ENCODE peak calls at places on chromosomes 6 and 20, in four cellular contexts. Z is stimulated activated naive B cell treated with anti-CD40 and anti-IgM and Interleukin-4, amounts not matched to agents 10 μg/mL and 1 μg/mL and 100 μg/mL, for 72 hours; S is uterus; M is HTR-8/SVneo. Q is an unnamed sample.

GRCh38 chr20:37729452-37729851 is 35.6 kb downstream of the CTNNBL1 start:
- DNase-seq in M (no peak), Z (no peak), S (no peak), Q (no peak)

GRCh38 chr6:34610819-34611477 is 54.8 kb upstream of the SPDEF start:
- DNase-seq in S (no peak), Z (no peak), M (peak), Q (no peak)

GRCh38 chr20:36585410-36586125 is 12.2 kb downstream of the TGIF2 start:
- DNase-seq in Z (no peak), M (no peak), S (no peak), Q (no peak)

GRCh38 chr6:133132092-133132491 is 109.1 kb upstream of the EYA4 start:
- DNase-seq in Z (no peak), M (no peak), S (no peak), Q (no peak)

GRCh38 chr20:51014797-51015722 is 7.8 kb downstream of the KCNG1 start:
- DNase-seq in Z (no peak), M (peak), S (peak), Q (no peak)

GRCh38 chr6:9766240-9766915 is 648.5 kb downstream of the TFAP2A start:
- DNase-seq in Z (no peak), S (no peak), M (peak), Q (no peak)

GRCh38 chr6:105838156-105838555 is 248.0 kb upstream of the PRDM1 start:
- DNase-seq in M (no peak), Z (no peak), S (no peak), Q (no peak)

GRCh38 chr20:35117629-35118028 is 25.0 kb upstream of the TRPC4AP start:
- DNase-seq in M (no peak), S (no peak), Z (no peak), Q (no peak)

GRCh38 chr6:113936093-113936934 is 34.6 kb downstream of the HDAC2 start:
- DNase-seq in Z (no peak), S (no peak), M (peak), Q (peak)

GRCh38 chr6:36444470-36444869 is 1.7 kb downstream of the KCTD20 start:
- DNase-seq in Z (no peak), M (no peak), S (no peak), Q (no peak)

GRCh38 chr6:157314705-157315321 is 8.5 kb downstream of the TMEM242 start:
- DNase-seq in M (peak), Z (no peak), S (no peak), Q (no peak)

GRCh38 chr20:400451-401275 is 7.4 kb upstream of the RBCK1 start:
- DNase-seq in M (no peak), S (no peak), Z (no peak), Q (no peak)

GRCh38 chr6:3751730-3752537 is 421 bp upstream of the PXDC1 start:
- DNase-seq in S (peak), Z (peak), M (peak), Q (peak)

GRCh38 chr20:31818376-31818908 is 714 bp upstream of the MYLK2 start:
- DNase-seq in Z (no peak), S (no peak), M (no peak), Q (no peak)

GRCh38 chr6:151101811-151102694 is 137.7 kb upstream of the AKAP12 start:
- DNase-seq in M (no peak), S (no peak), Z (no peak), Q (no peak)

GRCh38 chr6:64932486-64932885 is 774.5 kb downstream of the EYS start:
- DNase-seq in Z (no peak), M (no peak), S (no peak), Q (no peak)

GRCh38 chr20:50995506-50995905 is 27.4 kb downstream of the KCNG1 start:
- DNase-seq in M (no peak), Z (no peak), S (no peak), Q (no peak)

GRCh38 chr6:40049128-40049527 is 114.9 kb upstream of the MOCS1 start:
- DNase-seq in S (no peak), M (no peak), Z (no peak), Q (no peak)

GRCh38 chr20:3071610-3072529 is at the start of gene OXT:
- DNase-seq in S (no peak), Z (peak), M (no peak), Q (no peak)

GRCh38 chr6:160995271-160995670 is 3.7 kb downstream of the MAP3K4 start:
- DNase-seq in S (no peak), M (no peak), Z (no peak), Q (no peak)

GRCh38 chr6:106674541-106675229 is 45.3 kb downstream of the QRSL1 start:
- DNase-seq in Z (no peak), S (no peak), M (no peak), Q (no peak)

GRCh38 chr6:6758915-6759654 is 170.6 kb downstream of the LY86 start:
- DNase-seq in S (peak), M (peak), Z (peak), Q (peak)

GRCh38 chr6:122033564-122034181 is 365.8 kb upstream of the HSF2 start:
- DNase-seq in Z (no peak), M (peak), S (no peak), Q (no peak)